ENCODE peak calls at places on chromosomes 7 and 10, in ten cellular contexts. N is HT-29, D is astrocyte, R is AG08396, A is neural crest cell, O is ascending aorta, H is T-helper 1 cell, F is neuronal stem cell, L is mesendoderm, I is RPMI7951. J is an unnamed sample.

GRCh38 chr10:87760195-87760905 is 57.7 kb downstream of the ATAD1 start:
- DNase-seq in H (no peak), F (no peak), N (no peak), R (no peak), A (no peak), D (no peak), L (no peak), O (no peak), I (no peak), J (no peak)

GRCh38 chr7:127873151-127873550 is 158.1 kb downstream of the LRRC4 start:
- DNase-seq in I (no peak), O (no peak), A (no peak), F (no peak), D (no peak), R (no peak), H (no peak), L (no peak), N (no peak), J (no peak)

GRCh38 chr7:2729893-2730716 is 42.1 kb downstream of the AMZ1 start:
- DNase-seq in R (peak; percentile 67), I (no peak), F (no peak), O (peak; percentile 65), H (no peak), N (no peak), D (peak; percentile 44), A (no peak), L (no peak), J (no peak)

GRCh38 chr7:102434039-102434481 is 685 bp downstream of the ORAI2 start:
- DNase-seq in H (no peak), L (no peak), O (peak; percentile 63), N (no peak), R (no peak), A (no peak), D (no peak), F (no peak), I (no peak), J (no peak)

GRCh38 chr10:88851706-88852105 is at the start of gene ANKRD22:
- DNase-seq in I (peak; percentile 59), L (peak; percentile 39), D (peak; percentile 35), F (no peak), A (no peak), N (peak; percentile 97), O (no peak), R (peak; percentile 12), H (no peak), J (no peak)

GRCh38 chr7:42097756-42098155 is 139.3 kb downstream of the GLI3 start:
- DNase-seq in N (peak; percentile 28), R (no peak), I (peak; percentile 99), L (peak; percentile 61), D (peak; percentile 82), F (no peak), A (no peak), O (no peak), H (no peak), J (peak; percentile 3)

GRCh38 chr7:133355325-133355708 is 102.4 kb downstream of the EXOC4 start:
- DNase-seq in F (no peak), N (no peak), O (no peak), R (peak; percentile 7), A (no peak), L (peak; percentile 79), H (no peak), I (peak; percentile 28), D (peak; percentile 87), J (no peak)

GRCh38 chr7:100563100-100563564 is 10.6 kb downstream of the SAP25 start:
- DNase-seq in A (no peak), R (no peak), D (no peak), O (no peak), F (no peak), I (no peak), N (no peak), L (no peak), H (no peak), J (no peak)

GRCh38 chr10:132890301-132890700 is 52.1 kb downstream of the CFAP46 start:
- DNase-seq in F (no peak), R (no peak), N (no peak), H (no peak), I (no peak), O (no peak), A (no peak), D (no peak), L (no peak), J (no peak)

GRCh38 chr10:34728361-34728760 is 86.7 kb downstream of the PARD3 start:
- DNase-seq in N (no peak), A (no peak), R (no peak), H (no peak), O (no peak), F (no peak), L (no peak), I (no peak), D (no peak), J (no peak)

GRCh38 chr10:100377830-100378229 is 30.8 kb downstream of the SCD start:
- DNase-seq in H (no peak), O (no peak), I (no peak), F (no peak), N (no peak), L (no peak), A (no peak), R (no peak), D (no peak), J (no peak)

GRCh38 chr10:109126016-109126415 is 797.3 kb downstream of the XPNPEP1 start:
- DNase-seq in N (no peak), I (peak; percentile 2), O (no peak), L (peak; percentile 27), R (no peak), D (no peak), H (no peak), F (no peak), A (no peak), J (no peak)

GRCh38 chr7:134671670-134672069 is 25.0 kb downstream of the BPGM start:
- DNase-seq in L (no peak), R (no peak), N (no peak), D (no peak), A (no peak), F (no peak), H (no peak), O (no peak), I (no peak), J (no peak)

GRCh38 chr7:103343758-103344452 is 662 bp downstream of the DNAJC2 start:
- DNase-seq in D (peak; percentile 21), O (no peak), L (peak; percentile 42), F (no peak), I (peak; percentile 31), H (peak; percentile 8), R (peak; percentile 30), N (peak; percentile 62), A (no peak), J (peak; percentile 29)

J was measured in HepG2.